ENCODE peak calls at places on chromosome 22, in four cellular contexts. M is lung microvascular endothelial cell, K is SJSA1, W is upper lobe of right lung. A is an unnamed sample.

GRCh38 chr22:43090130-43090789 is 1.1 kb upstream of the TTLL1 start:
- DNase-seq in M (peak), K (peak), W (no peak), A (peak)

GRCh38 chr22:39205344-39206021 is 39.3 kb downstream of the PDGFB start:
- DNase-seq in M (peak), K (peak), W (peak), A (peak)

GRCh38 chr22:50199836-50200332 is 927 bp upstream of the SELENOO start:
- DNase-seq in M (peak), K (peak), W (no peak), A (no peak)

GRCh38 chr22:26479792-26480610 is 3.6 kb downstream of the HPS4 start:
- DNase-seq in M (no peak), K (no peak), W (no peak), A (peak)

GRCh38 chr22:37827056-37827455 is 3.9 kb downstream of the GALR3 start:
- DNase-seq in M (no peak), K (no peak), W (no peak), A (no peak)

GRCh38 chr22:47366026-47366767 is 603.7 kb downstream of the TBC1D22A start:
- DNase-seq in M (no peak), K (no peak), W (no peak), A (no peak)

GRCh38 chr22:50498322-50498861 is 9.1 kb downstream of the LMF2 start:
- DNase-seq in M (peak), K (peak), W (no peak), A (peak)

GRCh38 chr22:22959147-22959827 is 71.7 kb downstream of the IGLL5 start:
- DNase-seq in M (peak), K (peak), W (no peak), A (peak)

GRCh38 chr22:27238935-27239510 is 562.5 kb downstream of the MN1 start:
- DNase-seq in M (peak), K (peak), W (peak), A (peak)

GRCh38 chr22:45290410-45290936 is 5.7 kb downstream of the UPK3A start:
- DNase-seq in M (peak), K (no peak), W (no peak), A (peak)

GRCh38 chr22:24060375-24060788 is 49.3 kb downstream of the CABIN1 start:
- DNase-seq in M (peak), K (peak), W (no peak), A (peak)

GRCh38 chr22:26399288-26399687 is 29.8 kb upstream of the ASPHD2 start:
- DNase-seq in M (peak), K (no peak), W (no peak), A (peak)

GRCh38 chr22:43110444-43110926 is at the start of gene BIK:
- DNase-seq in M (peak), K (peak), W (peak), A (peak)

GRCh38 chr22:35458547-35459422 is 58.8 kb downstream of the MCM5 start:
- DNase-seq in M (no peak), K (no peak), W (no peak), A (no peak)

GRCh38 chr22:33919591-33920501 is at the start of gene LARGE1:
- DNase-seq in M (peak), K (peak), W (peak), A (peak)

GRCh38 chr22:23152238-23153114 is 7.2 kb downstream of the RAB36 start:
- DNase-seq in M (no peak), K (no peak), W (no peak), A (peak)

GRCh38 chr22:21978564-21979386 is 3.8 kb downstream of the TOP3B start:
- DNase-seq in M (no peak), K (no peak), W (peak), A (no peak)